ENCODE peak calls at places on chromosomes 1 and 21, in four cellular contexts. H, S, G and J are unnamed samples.

GRCh38 chr1:204446413-204447111 is 34.9 kb upstream of the PPP1R15B start:
- DNase-seq in H (peak; percentile 55), S (peak; percentile 75), G (no peak), J (peak; percentile 83)

GRCh38 chr1:41666991-41667631 is 182.6 kb upstream of the EDN2 start:
- DNase-seq in H (no peak), S (no peak), G (peak; percentile 53), J (no peak)

GRCh38 chr1:15702722-15703550 is 18.8 kb downstream of the PLEKHM2 start:
- DNase-seq in H (no peak), S (no peak), G (no peak), J (peak; percentile 44)

GRCh38 chr21:46368533-46369285 is 44.8 kb downstream of the PCNT start:
- DNase-seq in H (no peak), S (no peak), G (peak; percentile 65), J (no peak)

GRCh38 chr1:208170252-208170651 is 73.9 kb downstream of the PLXNA2 start:
- DNase-seq in H (no peak), S (no peak), G (no peak), J (no peak)

GRCh38 chr1:111471012-111471411 is 2.8 kb upstream of the C1orf162 start:
- DNase-seq in H (no peak), S (no peak), G (peak; percentile 77), J (no peak)

GRCh38 chr1:45612941-45613579 is 10.8 kb downstream of the CCDC17 start:
- DNase-seq in H (no peak), S (no peak), G (no peak), J (no peak)

GRCh38 chr1:20233866-20234265 is 47.5 kb upstream of the PLA2G2C start:
- DNase-seq in H (no peak), S (no peak), G (no peak), J (no peak)

GRCh38 chr1:119587328-119587727 is 60.7 kb downstream of the ZNF697 start:
- DNase-seq in H (peak; percentile 44), S (no peak), G (no peak), J (no peak)

GRCh38 chr1:109898842-109899241 is 11.8 kb upstream of the CSF1 start:
- DNase-seq in H (no peak), S (no peak), G (no peak), J (no peak)

GRCh38 chr1:223363856-223364684 is at the start of gene SUSD4:
- DNase-seq in H (no peak), S (no peak), G (no peak), J (peak; percentile 76)

GRCh38 chr1:30856260-30856790 is 52.2 kb downstream of the SDC3 start:
- DNase-seq in H (no peak), S (no peak), G (no peak), J (peak; percentile 80)

GRCh38 chr1:19035356-19036048 is 79.0 kb upstream of the IFFO2 start:
- DNase-seq in H (no peak), S (no peak), G (no peak), J (no peak)

GRCh38 chr1:85283475-85284199 is 7.2 kb upstream of the BCL10 start:
- DNase-seq in H (peak; percentile 44), S (no peak), G (no peak), J (no peak)

GRCh38 chr1:33191731-33192275 is 10.0 kb upstream of the TRIM62 start:
- DNase-seq in H (no peak), S (no peak), G (no peak), J (no peak)

GRCh38 chr1:33185541-33185940 is 3.7 kb upstream of the TRIM62 start:
- DNase-seq in H (no peak), S (no peak), G (no peak), J (no peak)

GRCh38 chr1:33186936-33187335 is 5.1 kb upstream of the TRIM62 start:
- DNase-seq in H (no peak), S (no peak), G (no peak), J (peak; percentile 3)

GRCh38 chr1:33183306-33183705 is 1.5 kb upstream of the TRIM62 start:
- DNase-seq in H (no peak), S (no peak), G (no peak), J (no peak)

DNA sequence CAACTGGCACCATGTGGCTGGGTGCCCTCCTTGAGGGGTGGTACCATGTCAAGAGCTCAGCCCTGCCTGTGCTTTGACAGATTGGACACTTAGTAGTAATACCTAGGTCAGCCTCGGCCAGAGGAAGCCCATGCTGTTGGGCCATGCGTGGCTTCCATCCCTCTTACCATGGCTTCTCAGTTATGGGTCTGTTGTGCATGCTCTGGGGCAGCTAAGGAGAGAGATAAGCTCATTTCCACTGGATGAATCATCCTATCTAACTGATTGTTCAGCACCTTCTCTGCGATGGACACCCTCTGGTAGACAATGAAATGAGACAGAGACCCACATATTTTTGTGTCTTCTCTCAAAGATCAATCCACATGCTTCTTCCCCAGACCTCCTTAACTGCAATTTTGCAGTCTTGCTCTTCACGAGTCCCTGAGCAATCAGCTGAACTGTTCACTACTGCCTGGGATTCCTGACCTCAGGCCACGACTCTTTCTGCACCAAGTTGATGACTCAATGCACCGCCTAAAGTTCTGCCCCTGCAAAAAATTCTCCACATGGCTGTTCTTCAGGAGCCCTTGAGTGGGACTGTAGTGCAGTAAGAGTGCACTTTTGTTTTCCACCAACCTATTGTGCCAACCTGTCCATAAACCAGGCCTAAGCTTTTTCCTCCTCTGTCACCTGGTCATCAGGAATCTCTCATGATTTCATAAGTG is 6.9 kb upstream of the TRIM62 start:
- DNase-seq in H (no peak), S (no peak), G (no peak), J (peak; percentile 3)
- TF ChIP-seq SUZ12 in H (no peak), S (no peak), G (no peak), J (no peak)

GRCh38 chr1:44572572-44572879 is 101.8 kb downstream of the TMEM53 start:
- DNase-seq in H (no peak), S (no peak), G (no peak), J (no peak)

GRCh38 chr1:44569491-44569890 is 104.8 kb downstream of the TMEM53 start:
- DNase-seq in H (no peak), S (no peak), G (no peak), J (no peak)

GRCh38 chr1:44576456-44577150 is 97.7 kb downstream of the TMEM53 start:
- DNase-seq in H (no peak), S (no peak), G (no peak), J (no peak)

GRCh38 chr1:44568128-44568900 is 106.0 kb downstream of the TMEM53 start:
- DNase-seq in H (peak; percentile 58), S (no peak), G (no peak), J (no peak)

DNA sequence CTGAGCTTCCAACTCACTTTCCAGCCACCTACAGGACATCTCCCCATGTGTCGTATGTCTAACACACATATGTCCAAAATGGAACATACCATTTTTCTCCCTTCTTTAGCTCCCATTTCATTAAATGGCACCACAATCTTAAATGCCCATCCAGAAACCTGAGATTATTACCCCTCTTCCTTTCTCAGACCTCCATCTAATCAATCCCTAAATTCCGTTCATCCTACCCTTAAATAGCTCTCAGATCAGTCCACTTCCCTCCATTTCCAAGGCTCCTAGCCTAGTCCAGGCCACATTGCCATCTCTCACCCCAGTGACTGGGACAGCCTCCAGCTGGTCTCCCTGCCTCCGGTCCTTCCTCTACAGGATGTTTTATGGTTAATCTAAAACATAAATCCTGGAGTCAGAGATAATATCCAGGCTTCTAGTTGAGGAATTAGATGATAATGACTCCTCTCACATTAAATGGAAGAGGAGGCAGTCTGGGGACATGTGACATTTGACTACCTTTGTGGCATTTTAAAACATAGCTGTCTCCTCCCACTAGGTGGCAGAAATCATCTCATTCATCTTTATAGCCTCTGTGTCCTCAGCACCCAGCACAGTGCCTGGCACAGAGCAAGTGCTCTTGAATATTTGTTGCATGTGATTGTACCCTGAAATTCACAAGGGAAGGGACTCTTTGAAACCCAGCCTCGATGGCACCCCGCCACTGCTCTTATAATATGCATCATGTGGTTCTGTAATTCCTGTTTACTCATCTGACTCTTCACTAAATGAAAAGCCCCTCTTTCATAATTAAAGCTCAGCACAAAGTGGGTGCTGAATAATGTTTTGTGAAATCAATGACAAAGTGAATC is 102.3 kb downstream of the TMEM53 start:
- DNase-seq in H (peak; percentile 39), S (no peak), G (no peak), J (peak; percentile 55)
- TF ChIP-seq SP1 in H (no peak), S (no peak), G (no peak), J (no peak)

GRCh38 chr21:42522271-42522670 is 8.6 kb downstream of the SLC37A1 start:
- DNase-seq in H (no peak), S (no peak), G (no peak), J (no peak)
- TF ChIP-seq SUZ12 in H (no peak), S (no peak), G (no peak), J (no peak)

DNA sequence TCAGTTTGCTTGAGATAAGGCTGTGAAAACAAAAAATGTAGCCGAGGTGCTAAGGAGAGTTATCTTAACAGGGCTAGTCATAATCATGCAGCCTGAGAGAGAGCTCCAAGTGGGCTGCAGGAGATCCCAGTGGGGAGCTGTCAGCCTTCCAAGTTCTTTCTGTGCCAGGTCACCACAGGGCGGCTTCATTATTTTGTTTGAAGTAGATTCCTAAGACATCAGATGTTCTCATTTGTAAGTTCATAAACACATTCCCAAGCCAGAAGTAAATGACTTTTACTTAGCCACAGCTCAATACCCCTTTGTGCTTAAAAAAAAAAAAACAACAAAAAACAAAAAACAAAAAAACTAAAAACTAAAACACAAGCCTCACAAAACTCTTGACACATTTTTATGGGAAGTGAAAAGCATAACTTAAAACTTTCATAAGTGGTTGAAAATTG is 8.5 kb downstream of the CDC14A start:
- DNase-seq in H (no peak), S (no peak), G (no peak), J (peak; percentile 58)
- TF ChIP-seq SP1 in H (no peak), S (no peak), G (no peak), J (no peak)

GRCh38 chr1:168304865-168305264 is 24.2 kb downstream of the TBX19 start:
- DNase-seq in H (no peak), S (no peak), G (no peak), J (no peak)
- TF ChIP-seq SUZ12 in H (no peak), S (no peak), G (no peak), J (no peak)

DNA sequence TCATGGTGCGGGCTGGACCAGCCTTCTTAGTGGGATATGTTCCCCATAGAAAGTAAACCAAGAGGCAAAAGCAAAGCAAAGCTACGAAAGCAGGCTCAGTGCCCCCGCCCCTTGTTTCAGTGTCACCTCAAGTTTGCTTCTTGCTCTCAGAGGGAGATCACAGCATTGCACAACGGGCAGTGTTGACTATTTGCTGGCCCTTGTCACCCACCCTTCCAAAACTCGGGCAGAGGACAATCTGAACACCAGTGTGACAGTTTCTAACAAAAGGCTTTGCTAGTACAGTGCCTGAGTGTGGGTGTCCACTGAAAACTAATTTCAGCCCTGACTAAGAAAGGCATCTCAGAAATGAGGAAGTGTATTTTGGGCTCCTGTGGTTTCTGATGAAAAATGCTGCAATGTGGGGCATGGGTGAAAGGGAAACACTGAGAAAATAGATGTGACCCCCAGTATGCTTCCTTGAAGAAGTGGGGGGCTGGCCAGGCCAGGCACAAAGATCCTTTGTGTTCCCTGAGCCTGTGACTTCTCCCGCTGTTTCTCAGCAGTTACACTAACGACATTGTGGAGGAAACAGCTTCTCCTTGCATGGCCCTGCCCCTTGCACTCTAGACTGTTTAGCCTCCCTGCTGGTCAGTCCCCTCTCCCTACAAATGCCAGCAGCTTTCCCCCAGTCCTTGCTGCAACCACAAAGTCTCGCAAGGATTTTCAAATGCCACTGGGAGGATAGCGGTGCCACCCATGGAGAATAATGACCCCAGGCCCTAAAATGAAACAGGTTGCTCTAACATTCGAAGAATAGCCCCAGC is 33.3 kb upstream of the KCNE1 start:
- DNase-seq in H (peak; percentile 62), S (no peak), G (peak; percentile 86), J (no peak)
- TF ChIP-seq SP1 in H (no peak), S (no peak), G (peak; percentile 79), J (no peak)